ENCODE peak calls at places on chromosomes 16 and 17, in seven cellular contexts. B is GM23338, L is Peyer's patch, X is HL-60, O is cardiac muscle cell, E is ascending aorta, P is ovary. A is an unnamed sample.
A peak's percentile ranks its signal among the peaks of the same experiment; 100 is the strongest.

GRCh38 chr16:78002915-78003538 is 19.3 kb upstream of the CLEC3A start:
- DNase-seq in B (peak; percentile 98), L (peak; percentile 43), X (peak; percentile 80), O (peak; percentile 85), E (peak; percentile 94), P (peak; percentile 56), A (peak; percentile 57)

GRCh38 chr16:57645691-57646387 is 17.4 kb downstream of the ADGRG1 start:
- DNase-seq in B (no peak), L (no peak), X (no peak), O (no peak), E (no peak), P (no peak), A (no peak)

GRCh38 chr16:81843243-81843582 is 64.1 kb downstream of the PLCG2 start:
- DNase-seq in B (no peak), L (no peak), X (no peak), O (no peak), E (no peak), P (no peak), A (no peak)

GRCh38 chr16:89067677-89068076 is 26.0 kb upstream of the ACSF3 start:
- DNase-seq in B (no peak), L (peak; percentile 43), X (peak; percentile 1), O (no peak), E (no peak), P (no peak), A (no peak)

GRCh38 chr17:62804025-62804424 is 4.1 kb downstream of the MARCHF10 start:
- DNase-seq in B (no peak), L (no peak), X (no peak), O (no peak), E (no peak), P (no peak), A (no peak)

GRCh38 chr17:32970281-32970680 is 21.4 kb upstream of the SPACA3 start:
- DNase-seq in B (no peak), L (no peak), X (no peak), O (no peak), E (no peak), P (no peak), A (peak; percentile 72)

GRCh38 chr17:63652106-63652505 is 29.9 kb downstream of the MAP3K3 start:
- DNase-seq in B (no peak), L (no peak), X (peak; percentile 13), O (no peak), E (no peak), P (no peak), A (no peak)

GRCh38 chr17:80035687-80035936 is at the start of gene TBC1D16:
- DNase-seq in B (no peak), L (no peak), X (no peak), O (no peak), E (no peak), P (no peak), A (no peak)

GRCh38 chr16:48526058-48526957 is 83.7 kb downstream of the N4BP1 start:
- DNase-seq in B (peak; percentile 87), L (peak; percentile 45), X (peak; percentile 17), O (no peak), E (peak; percentile 58), P (no peak), A (no peak)

GRCh38 chr16:67269766-67270165 is 9.6 kb upstream of the PLEKHG4 start:
- DNase-seq in B (peak; percentile 60), L (no peak), X (no peak), O (no peak), E (no peak), P (no peak), A (no peak)

GRCh38 chr16:89004209-89004831 is 27.3 kb upstream of the CBFA2T3 start:
- DNase-seq in B (no peak), L (no peak), X (peak; percentile 13), O (peak; percentile 87), E (no peak), P (no peak), A (peak; percentile 46)

GRCh38 chr16:88453621-88454314 is 688 bp downstream of the ZFPM1 start:
- DNase-seq in B (peak; percentile 38), L (no peak), X (no peak), O (peak; percentile 59), E (no peak), P (peak; percentile 67), A (no peak)

GRCh38 chr17:42341568-42341967 is 46.7 kb downstream of the STAT3 start:
- DNase-seq in B (no peak), L (no peak), X (no peak), O (no peak), E (no peak), P (no peak), A (no peak)

GRCh38 chr16:29844575-29845331 is 18.3 kb downstream of the CDIPT start:
- DNase-seq in B (no peak), L (no peak), X (no peak), O (no peak), E (no peak), P (no peak), A (no peak)

GRCh38 chr17:17344507-17345293 is 41.5 kb downstream of the NT5M start:
- DNase-seq in B (no peak), L (no peak), X (no peak), O (no peak), E (peak; percentile 35), P (no peak), A (no peak)

GRCh38 chr16:67470314-67470713 is 10.6 kb downstream of the ATP6V0D1 start:
- DNase-seq in B (no peak), L (peak; percentile 29), X (no peak), O (peak; percentile 50), E (peak; percentile 80), P (no peak), A (no peak)

GRCh38 chr17:43471801-43472200 is 12.0 kb upstream of the DHX8 start:
- DNase-seq in B (no peak), L (no peak), X (no peak), O (no peak), E (no peak), P (no peak), A (no peak)

GRCh38 chr16:83717814-83718213 is 90.0 kb upstream of the HSBP1 start:
- DNase-seq in B (no peak), L (no peak), X (no peak), O (no peak), E (no peak), P (no peak), A (no peak)

GRCh38 chr16:53812914-53813313 is 109.0 kb downstream of the FTO start:
- DNase-seq in B (no peak), L (no peak), X (no peak), O (no peak), E (no peak), P (no peak), A (no peak)

GRCh38 chr17:8176998-8177731 is 985 bp upstream of the TMEM107 start:
- DNase-seq in B (no peak), L (no peak), X (no peak), O (no peak), E (no peak), P (no peak), A (no peak)

GRCh38 chr17:8175795-8176196 is 384 bp downstream of the TMEM107 start:
- DNase-seq in B (no peak), L (no peak), X (no peak), O (no peak), E (no peak), P (no peak), A (no peak)

GRCh38 chr17:8173871-8174322 is 2.3 kb downstream of the TMEM107 start:
- DNase-seq in B (peak; percentile 69), L (no peak), X (no peak), O (no peak), E (no peak), P (no peak), A (no peak)

GRCh38 chr17:8173056-8173870 is 2.9 kb downstream of the TMEM107 start:
- DNase-seq in B (peak; percentile 97), L (peak; percentile 88), X (peak; percentile 85), O (peak; percentile 91), E (peak; percentile 93), P (peak; percentile 64), A (peak; percentile 86)

DNA sequence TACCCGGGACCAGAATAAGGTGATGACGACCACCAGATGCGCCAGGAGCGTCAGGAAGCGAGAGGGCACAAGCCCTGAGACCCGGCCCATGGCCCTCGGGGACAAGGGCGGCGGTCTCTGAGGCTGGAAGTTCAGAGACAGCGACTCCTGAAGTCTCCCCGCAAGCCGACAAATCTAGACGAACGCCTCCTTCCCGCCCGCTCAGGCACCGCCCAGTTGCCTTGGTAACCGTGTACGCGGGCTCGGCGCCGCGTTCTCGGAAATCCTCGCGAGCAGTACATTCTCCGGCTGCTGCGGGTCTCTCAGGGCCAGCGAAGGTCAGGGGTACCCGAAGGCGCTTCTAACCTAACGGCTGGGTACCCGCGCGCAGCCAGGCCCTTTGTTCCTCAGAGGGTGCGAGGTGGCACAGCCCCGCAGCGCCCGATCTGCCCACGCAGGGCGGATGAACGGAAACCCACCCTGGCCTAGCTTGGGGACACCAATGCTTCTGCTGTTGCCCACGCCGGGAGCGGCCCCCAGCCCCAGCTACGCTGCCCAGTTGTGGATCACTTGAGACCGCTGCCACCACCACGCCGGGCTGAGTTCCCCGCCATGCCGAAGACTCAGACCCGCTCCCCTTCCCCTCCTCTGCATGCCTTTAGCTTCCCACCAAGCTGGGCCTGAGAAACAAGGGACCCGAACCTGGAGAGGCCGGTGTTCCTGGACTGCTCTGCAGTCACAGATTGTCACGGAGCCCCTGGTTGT is at the start of gene TMEM107:
- DNase-seq in B (peak; percentile 98), L (peak; percentile 88), X (peak; percentile 79), O (peak; percentile 92), E (peak; percentile 94), P (peak; percentile 85), A (peak; percentile 89)
- TF ChIP-seq CTCF in B (no peak), L (no peak), X (no peak), O (no peak), E (no peak), P (no peak), A (peak; percentile 11)

GRCh38 chr17:19384723-19385391 is 2.1 kb downstream of the MFAP4 start:
- DNase-seq in B (peak; percentile 29), L (peak; percentile 31), X (peak; percentile 87), O (no peak), E (peak; percentile 86), P (peak; percentile 96), A (no peak)
- H3K4me3 ChIP-seq in B (no peak overlapping the region), L (no peak overlapping the region), X (no peak overlapping the region), O (no peak overlapping the region), E (no peak overlapping the region), P (no peak overlapping the region), A (no peak overlapping the region)

DNA sequence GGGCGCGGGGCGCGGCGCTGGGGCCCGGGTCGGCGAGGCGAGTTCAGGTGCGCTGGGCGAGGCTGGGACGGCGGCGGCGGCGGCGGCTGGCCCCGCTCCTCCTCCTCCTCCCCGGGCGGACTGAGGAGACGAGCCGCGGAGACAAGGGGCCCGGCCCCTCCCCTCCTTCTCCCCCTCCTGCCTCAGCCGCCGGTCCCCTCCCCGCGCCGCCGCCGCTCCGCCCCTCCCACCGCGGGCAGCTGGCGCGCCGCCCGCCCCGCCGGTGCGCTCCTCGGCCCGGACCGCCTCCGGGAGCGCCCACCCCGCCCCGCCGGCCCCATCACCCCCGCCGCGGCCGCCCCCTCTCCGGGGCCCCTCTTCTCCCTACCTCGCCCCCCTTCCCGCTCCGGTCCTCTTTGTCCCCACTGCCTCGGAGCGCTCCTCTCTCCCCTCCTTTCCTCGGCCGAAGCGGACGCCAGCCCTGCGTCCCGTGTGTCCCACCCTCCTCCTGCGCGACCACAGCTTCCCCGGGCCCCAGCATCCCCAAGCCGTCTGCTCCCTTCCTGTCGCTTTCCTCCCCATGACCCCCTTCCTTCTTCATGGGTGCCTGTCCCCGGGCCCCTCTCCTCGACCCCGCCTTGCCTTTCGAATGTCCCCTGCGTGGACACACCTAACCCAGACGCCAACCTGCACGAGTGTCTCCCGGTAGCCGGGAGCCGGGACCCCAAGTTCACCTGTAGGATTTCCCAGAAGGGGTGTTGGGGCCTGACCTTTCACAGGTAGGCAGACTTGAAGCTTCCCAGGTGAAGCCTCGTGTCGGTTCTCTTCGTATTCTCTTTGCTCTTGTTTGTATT is at the start of gene TOX3:
- DNase-seq in B (peak; percentile 64), L (no peak), X (no peak), O (peak; percentile 48), E (no peak), P (peak; percentile 12), A (no peak)
- H3K27me3 ChIP-seq in B (peaks cover 61% of the 10 kb centered on the region), L (no peaks in the 10 kb centered on the region), X (peaks cover 56% of the 10 kb centered on the region), O (peaks cover 95% of the 10 kb centered on the region), E (peaks cover 4% of the 10 kb centered on the region), P (no peaks in the 10 kb centered on the region), A (no peaks in the 10 kb centered on the region)

GRCh38 chr17:48283390-48283789 is 146.6 kb downstream of the SKAP1 start:
- DNase-seq in B (no peak), L (no peak), X (no peak), O (no peak), E (no peak), P (no peak), A (no peak)
- TF ChIP-seq CTCF in B (peak; percentile 24), L (no peak), X (no peak), O (no peak), E (no peak), P (no peak), A (no peak)

A was measured in GM06990.